ENCODE peak calls at places on chromosomes 11 and 22, in seven cellular contexts. X is activated CD8-positive, alpha-beta memory T cell treated with anti-CD3 and anti-CD28 coated beads for 4 hours; Q is activated T-helper 1 cell treated with Interleukin-2 at 50 U/mL for 16 hours; I is T follicular helper cell; C is dorsolateral prefrontal cortex; E is Calu3; Z is T-cell. U is an unnamed sample.

GRCh38 chr11:115741376-115741775 is 237.2 kb upstream of the CADM1 start:
- DNase-seq in E (no peak), Z (no peak), C (no peak), I (no peak), X (no peak), Q (no peak), U (no peak)

GRCh38 chr11:115194798-115195101 is 309.5 kb downstream of the CADM1 start:
- DNase-seq in C (no peak), I (no peak), X (no peak), Q (no peak), E (no peak), Z (no peak), U (no peak)

GRCh38 chr11:57772562-57772961 is 11.0 kb downstream of the CTNND1 start:
- DNase-seq in Q (no peak), Z (no peak), I (no peak), X (no peak), E (no peak), C (no peak), U (no peak)

GRCh38 chr11:62725686-62726085 is 1.6 kb downstream of the HNRNPUL2 start:
- DNase-seq in X (no peak), Q (no peak), I (no peak), E (no peak), Z (no peak), C (no peak), U (no peak)

GRCh38 chr11:116044520-116044919 is 540.3 kb upstream of the CADM1 start:
- DNase-seq in I (no peak), Q (no peak), Z (no peak), X (no peak), C (no peak), E (no peak), U (no peak)

GRCh38 chr22:26656896-26657851 is at the start of gene MIAT:
- DNase-seq in I (peak), C (peak), E (no peak), Z (peak), Q (peak), X (no peak), U (peak)

GRCh38 chr22:22685586-22685985 is 41.2 kb downstream of the GGTLC2 start:
- DNase-seq in E (no peak), X (no peak), I (no peak), Z (no peak), C (no peak), Q (no peak), U (no peak)

GRCh38 chr11:70674605-70675004 is 276.3 kb downstream of the CTTN start:
- DNase-seq in Q (no peak), C (no peak), I (no peak), X (no peak), Z (no peak), E (no peak), U (no peak)

GRCh38 chr11:120562806-120563425 is 51.4 kb downstream of the GRIK4 start:
- DNase-seq in I (no peak), Q (no peak), X (no peak), C (no peak), E (no peak), Z (no peak), U (no peak)

GRCh38 chr11:123806249-123806648 is at the start of gene OR6M1:
- DNase-seq in X (no peak), E (no peak), Q (no peak), C (no peak), I (no peak), Z (no peak), U (no peak)

GRCh38 chr11:362642-363442 is 6.5 kb upstream of the B4GALNT4 start:
- DNase-seq in E (no peak), Q (no peak), C (no peak), X (no peak), Z (no peak), I (no peak), U (no peak)

GRCh38 chr11:130816941-130817607 is 99.2 kb downstream of the SNX19 start:
- DNase-seq in E (no peak), Q (no peak), C (no peak), X (no peak), I (no peak), Z (no peak), U (no peak)

GRCh38 chr11:111941963-111942362 is 4.8 kb downstream of the DIXDC1 start:
- DNase-seq in Q (no peak), E (no peak), X (no peak), C (no peak), Z (no peak), I (no peak), U (no peak)

GRCh38 chr11:7538023-7538422 is 24.2 kb downstream of the PPFIBP2 start:
- DNase-seq in E (no peak), I (no peak), Q (no peak), X (no peak), Z (no peak), C (no peak), U (no peak)

GRCh38 chr22:22369962-22370265 is 125.3 kb downstream of the VPREB1 start:
- DNase-seq in I (no peak), E (no peak), Q (no peak), Z (no peak), X (no peak), C (no peak), U (no peak)

GRCh38 chr22:25690798-25691197 is 51.2 kb upstream of the MYO18B start:
- DNase-seq in Z (no peak), I (no peak), C (no peak), X (no peak), E (no peak), Q (no peak), U (no peak)

GRCh38 chr11:121499405-121499804 is 46.6 kb upstream of the SORL1-AS1 start:
- DNase-seq in X (no peak), C (no peak), I (no peak), Z (no peak), Q (no peak), E (no peak), U (no peak)

GRCh38 chr11:121936781-121937447 is 179.1 kb downstream of the BLID start:
- DNase-seq in C (no peak), I (no peak), X (no peak), Z (no peak), E (no peak), Q (no peak), U (peak)

U was measured in HCEC 1CT.